ENCODE peak calls at places on chromosome 20, in four cellular contexts. T, V, W and L are unnamed samples. For H3K9me1, the result is how much of the 10 kb centered on the place peaks cover.

GRCh38 chr20:23086056-23086551 is at the start of gene CD93:
- DNase-seq in T (peak), W (peak), V (peak), L (no peak)

GRCh38 chr20:58713801-58714339 is 21.3 kb downstream of the NPEPL1 start:
- DNase-seq in V (no peak), W (no peak), T (no peak), L (no peak)

GRCh38 chr20:47338131-47338628 is 18.3 kb downstream of the ZMYND8 start:
- DNase-seq in W (no peak), T (no peak), V (no peak), L (no peak)

GRCh38 chr20:24981282-24981681 is 11.3 kb downstream of the APMAP start:
- DNase-seq in W (no peak), V (no peak), T (no peak), L (no peak)

GRCh38 chr20:62356948-62357667 is 10.0 kb downstream of the LAMA5 start:
- DNase-seq in T (peak), W (peak), V (peak), L (no peak)

GRCh38 chr20:2261105-2261504 is 34.7 kb upstream of the TGM3 start:
- DNase-seq in W (no peak), V (no peak), T (no peak), L (no peak)

GRCh38 chr20:9597547-9597946 is 83.2 kb downstream of the LAMP5 start:
- DNase-seq in W (no peak), T (no peak), V (no peak), L (no peak)

GRCh38 chr20:24423291-24423690 is 46.1 kb upstream of the SYNDIG1 start:
- DNase-seq in V (no peak), W (no peak), T (no peak), L (no peak)

GRCh38 chr20:43658068-43658722 is 8.7 kb upstream of the MYBL2 start:
- DNase-seq in W (no peak), V (no peak), T (peak), L (no peak)

GRCh38 chr20:34971038-34971872 is 15.6 kb downstream of the MYH7B start:
- DNase-seq in T (no peak), W (no peak), V (no peak), L (no peak)

GRCh38 chr20:21166801-21167200 is 40.9 kb downstream of the KIZ start:
- DNase-seq in W (no peak), T (no peak), V (no peak), L (no peak)

GRCh38 chr20:10629946-10630345 is 43.9 kb downstream of the JAG1 start:
- DNase-seq in T (no peak), W (no peak), V (no peak), L (no peak)

GRCh38 chr20:61178431-61179080 is 73.5 kb upstream of the CDH4 start:
- DNase-seq in V (no peak), T (no peak), W (no peak), L (no peak)

GRCh38 chr20:61490721-61491120 is 238.7 kb downstream of the CDH4 start:
- DNase-seq in V (no peak), T (no peak), W (no peak), L (no peak)

GRCh38 chr20:47681977-47682812 is 103.1 kb downstream of the SULF2 start:
- DNase-seq in V (peak), W (no peak), T (no peak), L (no peak)

GRCh38 chr20:36573103-36573797 is at the start of gene TGIF2:
- DNase-seq in T (peak), V (peak), W (peak), L (no peak)

GRCh38 chr20:59808729-59809381 is 124.6 kb downstream of the SYCP2 start:
- DNase-seq in W (no peak), V (no peak), T (no peak), L (no peak)

GRCh38 chr20:48326868-48327267 is 500.9 kb downstream of the PREX1 start:
- DNase-seq in V (no peak), T (no peak), W (no peak), L (no peak)

GRCh38 chr20:50107086-50107645 is 5.8 kb downstream of the UBE2V1 start:
- DNase-seq in W (no peak), V (peak), T (no peak), L (no peak)

GRCh38 chr20:17431621-17432364 is 99.4 kb downstream of the BFSP1 start:
- DNase-seq in W (peak), V (peak), T (peak), L (no peak)

DNA sequence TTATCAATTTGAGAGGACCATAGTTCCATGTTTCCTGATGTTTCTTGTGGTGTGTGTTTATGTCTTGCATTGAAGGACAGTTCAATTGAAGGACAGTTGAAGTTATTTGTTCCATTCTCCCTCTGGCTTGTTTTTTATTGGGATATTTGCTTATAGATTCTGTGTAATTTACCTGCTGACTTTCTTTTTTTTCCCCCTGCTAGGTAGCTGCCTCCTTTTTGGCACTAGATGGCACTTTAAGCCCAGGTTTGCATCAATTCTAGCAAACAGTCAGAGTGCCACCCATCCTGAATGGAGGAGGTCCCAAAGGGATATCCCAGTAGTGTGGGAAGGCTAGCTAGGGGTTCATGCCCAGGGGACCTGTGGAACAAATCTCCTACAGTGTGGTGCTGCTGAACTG is 78.1 kb downstream of the CFAP61 start:
- DNase-seq in W (no peak), T (no peak), V (peak), L (no peak)
- H3K9me1 ChIP-seq in W (under half), T (under half), V (under half), L (under half)

DNA sequence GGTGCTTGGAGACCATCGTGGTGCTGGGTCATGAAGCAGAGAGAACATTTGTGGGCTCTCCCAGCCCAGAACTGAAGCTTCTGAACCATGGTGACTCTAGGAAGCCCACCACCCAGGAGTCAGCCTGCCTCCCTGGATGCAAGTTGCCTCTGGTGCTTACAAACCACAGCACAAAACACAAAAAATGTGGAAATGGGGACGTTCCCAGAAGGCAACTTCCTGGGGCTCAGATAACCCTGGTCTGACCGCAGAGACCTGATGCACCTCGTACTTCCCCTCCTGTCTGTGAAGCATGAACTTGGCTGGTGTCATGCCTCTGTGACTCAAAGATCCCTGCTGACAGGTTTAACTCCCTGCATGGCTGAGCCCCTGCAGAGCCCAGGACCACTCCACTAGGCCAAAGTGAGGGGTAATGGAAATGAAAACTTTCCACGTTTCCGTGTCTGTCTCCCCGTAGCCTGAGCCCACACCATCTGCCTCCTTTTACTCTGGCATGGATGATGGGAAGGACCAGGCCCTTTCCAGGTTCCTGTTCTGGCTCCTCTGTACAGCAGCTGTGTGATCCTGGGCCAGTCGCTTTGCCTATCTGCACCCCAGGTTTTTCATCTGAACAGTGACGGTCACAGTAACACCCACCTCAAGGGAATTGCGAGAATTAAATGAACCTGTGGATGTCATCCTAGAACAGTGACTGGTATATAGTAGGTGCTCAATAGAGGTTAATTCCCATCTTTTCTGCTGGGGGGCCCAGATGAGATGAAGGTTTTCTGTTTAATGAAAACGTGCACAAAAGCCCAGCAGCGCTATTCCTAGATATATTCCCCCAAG is 57.7 kb downstream of the PPP1R16B start:
- DNase-seq in T (no peak), W (peak), V (no peak), L (no peak)
- H3K4me2 ChIP-seq in T (no peak), W (peak), V (no peak), L (no peak)

GRCh38 chr20:39660965-39661364 is 698.8 kb downstream of the DHX35 start:
- DNase-seq in V (peak), W (no peak), T (no peak), L (no peak)

GRCh38 chr20:39659010-39659409 is 696.9 kb downstream of the DHX35 start:
- DNase-seq in V (no peak), T (no peak), W (no peak), L (no peak)

GRCh38 chr20:39661833-39662232 is 699.7 kb downstream of the DHX35 start:
- DNase-seq in W (no peak), V (peak), T (no peak), L (no peak)

DNA sequence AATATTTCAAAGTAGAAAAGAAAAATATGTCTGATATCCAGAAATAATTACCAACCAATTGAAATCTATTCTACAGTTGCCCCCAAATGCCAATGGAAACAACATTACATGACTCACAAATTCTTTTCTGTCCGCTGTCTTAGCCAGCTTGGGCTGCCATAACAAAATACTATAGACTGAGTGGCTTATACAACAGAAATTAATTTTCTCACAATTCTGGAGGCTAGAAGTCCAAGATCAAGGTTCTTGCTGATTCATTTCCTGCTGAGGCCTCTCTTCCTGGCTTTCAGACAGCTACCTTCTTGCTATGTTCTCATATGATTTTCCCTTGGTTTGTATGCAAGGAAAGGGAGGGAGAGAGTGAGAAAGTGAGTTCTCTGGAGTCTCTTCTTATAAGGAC is 698.1 kb downstream of the DHX35 start:
- DNase-seq in W (no peak), T (no peak), V (peak), L (no peak)
- H3K9me1 ChIP-seq in W (under half), T (under half), V (under half), L (under half)

GRCh38 chr20:54137115-54137514 is 36.7 kb downstream of the CYP24A1 start:
- DNase-seq in V (no peak), T (no peak), W (no peak), L (no peak)

GRCh38 chr20:54131675-54132611 is 41.8 kb downstream of the CYP24A1 start:
- DNase-seq in W (no peak), V (no peak), T (no peak), L (no peak)

GRCh38 chr20:54133434-54134427 is 40.1 kb downstream of the CYP24A1 start:
- DNase-seq in W (no peak), V (no peak), T (peak), L (no peak)

GRCh38 chr20:54132612-54133433 is 41.0 kb downstream of the CYP24A1 start:
- DNase-seq in T (peak), W (no peak), V (no peak), L (peak)

DNA sequence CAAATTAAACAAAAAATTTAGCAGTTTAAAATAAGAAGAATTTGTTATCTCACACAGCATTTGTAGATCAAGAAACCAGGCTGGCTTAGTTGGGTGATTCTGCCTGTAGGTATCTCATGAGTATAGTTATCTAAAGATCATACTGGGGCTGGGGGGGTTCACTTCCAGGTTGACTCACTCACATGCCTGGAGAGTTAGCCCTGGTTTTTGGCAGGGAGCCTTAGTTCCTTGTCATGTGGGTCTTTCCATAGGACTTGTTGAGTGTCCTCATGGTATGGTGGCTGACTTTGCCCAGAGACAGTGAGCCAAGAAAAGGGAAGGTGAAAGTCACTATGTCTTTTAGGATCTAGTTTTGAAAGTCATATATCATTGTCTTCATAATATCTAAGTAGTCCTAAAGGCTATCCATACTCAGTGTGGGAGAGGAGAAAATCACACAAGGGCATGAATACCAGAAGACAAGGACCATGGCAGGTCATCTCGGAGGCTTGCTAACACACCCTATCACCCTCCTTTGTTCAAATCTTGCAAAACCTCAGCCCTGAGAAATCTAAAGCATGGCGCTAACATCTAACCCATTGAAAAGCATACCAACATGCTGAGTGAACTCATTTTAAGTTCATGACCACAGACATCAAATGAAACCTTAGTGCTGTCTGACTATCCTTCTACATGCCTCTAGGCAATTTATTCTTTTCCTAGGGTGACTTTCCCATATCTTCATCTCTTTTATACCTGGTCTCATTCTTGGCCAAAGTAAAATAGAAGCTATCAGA is 39.2 kb downstream of the CYP24A1 start:
- DNase-seq in T (peak), V (no peak), W (no peak), L (peak)
- H3K4me2 ChIP-seq in T (no peak), V (no peak), W (no peak), L (peak)

DNA sequence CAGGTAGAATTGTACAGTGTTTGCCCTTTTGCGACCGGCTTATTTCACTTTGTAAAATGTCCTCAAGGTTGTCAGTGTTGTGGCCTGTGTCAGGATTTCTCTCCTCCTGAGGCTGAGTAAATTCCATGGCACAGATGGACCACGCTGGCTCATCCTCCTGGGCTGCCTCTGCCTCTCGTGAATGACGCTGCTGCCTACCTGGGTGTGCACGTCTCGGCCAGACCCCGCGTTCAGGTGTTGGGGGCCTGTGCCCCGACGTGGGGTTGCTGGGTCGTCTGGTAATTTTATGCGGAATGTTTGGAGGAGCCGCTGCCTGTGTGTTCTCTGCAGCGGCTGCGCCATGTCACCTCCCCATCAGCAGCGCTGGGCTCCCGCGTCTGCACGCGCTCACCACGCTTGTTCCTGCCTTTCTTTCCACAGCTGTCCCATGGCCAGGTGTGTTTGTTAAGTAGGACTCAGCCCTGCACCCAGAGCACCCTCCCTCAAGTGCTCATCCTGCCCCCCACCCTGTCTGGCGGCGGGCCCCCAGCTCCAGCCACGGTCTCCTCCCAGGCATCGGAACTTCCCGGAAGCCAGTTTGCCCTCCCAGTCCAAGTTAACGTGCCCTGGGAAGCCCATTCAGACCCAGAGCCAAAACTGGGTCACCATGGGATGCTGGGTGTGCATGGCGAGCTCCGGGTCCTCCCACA is 36.1 kb upstream of the CHRNA4 start:
- DNase-seq in T (no peak), V (no peak), W (no peak), L (no peak)
- H3K9me1 ChIP-seq in T (under half), V (under half), W (under half), L (under half)

DNA sequence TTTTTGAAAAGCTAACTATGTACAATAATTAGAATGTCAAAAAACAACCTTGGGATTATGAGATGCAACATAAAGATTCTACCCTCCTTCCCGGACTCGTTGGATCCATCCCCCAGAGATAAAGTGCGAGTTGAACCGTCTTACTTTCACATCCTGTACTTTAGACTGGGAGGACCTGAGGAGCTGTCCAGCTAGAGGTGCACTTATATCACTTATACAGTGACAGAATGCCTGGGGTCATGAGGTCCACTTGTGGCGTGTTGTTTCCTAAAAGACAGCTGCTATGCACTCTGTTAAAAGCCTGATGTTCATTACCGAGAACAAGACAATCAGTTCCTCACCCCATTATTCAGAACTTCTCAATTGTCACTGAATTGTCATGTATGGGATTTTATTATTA is 2.1 kb downstream of the CDS2 start:
- DNase-seq in V (no peak), W (no peak), T (no peak), L (no peak)
- H3K4me2 ChIP-seq in V (no peak), W (peak), T (peak), L (no peak)

GRCh38 chr20:7358670-7359069 is 581.6 kb downstream of the HAO1 start:
- DNase-seq in T (no peak), W (no peak), V (peak), L (no peak)

GRCh38 chr20:7366189-7366588 is 574.1 kb downstream of the HAO1 start:
- DNase-seq in W (no peak), T (no peak), V (no peak), L (no peak)

GRCh38 chr20:7361321-7361720 is 578.9 kb downstream of the HAO1 start:
- DNase-seq in V (no peak), W (no peak), T (no peak), L (no peak)

GRCh38 chr20:7359739-7360138 is 580.5 kb downstream of the HAO1 start:
- DNase-seq in V (no peak), T (no peak), W (no peak), L (no peak)

DNA sequence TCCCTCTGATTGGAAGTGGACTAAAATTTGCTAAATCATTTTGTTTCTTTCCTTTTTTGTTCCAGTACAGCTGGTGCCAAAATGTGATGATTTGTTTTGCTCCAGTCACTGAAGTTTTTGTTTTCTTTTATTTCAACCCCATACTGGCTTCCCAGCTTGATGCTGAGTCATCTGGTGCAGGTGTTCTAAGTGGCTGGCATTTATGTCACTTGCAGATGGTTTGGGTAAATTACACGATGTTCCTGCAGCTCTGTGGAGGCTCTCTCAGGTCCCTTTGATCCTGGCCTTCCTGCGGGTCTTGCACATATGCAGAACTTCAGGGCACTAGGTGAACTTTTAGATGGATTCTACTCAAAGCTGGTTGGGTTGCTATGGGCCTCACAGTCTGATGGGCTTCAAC is 577.7 kb downstream of the HAO1 start:
- DNase-seq in W (no peak), T (no peak), V (peak), L (no peak)
- H3K9me1 ChIP-seq in W (under half), T (under half), V (under half), L (under half)

GRCh38 chr20:6418732-6419131 is 295.9 kb upstream of the FERMT1 start:
- DNase-seq in V (no peak), T (peak), W (no peak), L (no peak)
- H3K4me2 ChIP-seq in V (no peak), T (no peak), W (no peak), L (no peak)